ENCODE peak calls at places on chromosomes 13 and 19, in seven cellular contexts. Q is IMR-90, B is H9, T is mesendoderm, R is neuronal stem cell, Z is mesenchymal stem cell, M is trophoblast cell. C is an unnamed sample.

GRCh38 chr13:76829572-76830327 is 56.5 kb downstream of the KCTD12 start:
- DNase-seq in Q (no peak), B (no peak), T (no peak), R (no peak), Z (no peak), M (no peak), C (no peak)

GRCh38 chr13:102881819-102882686 is 36.2 kb downstream of the ERCC5 start:
- DNase-seq in Q (no peak), B (no peak), T (no peak), R (no peak), Z (no peak), M (no peak), C (no peak)

GRCh38 chr13:49828452-49828851 is 36.0 kb upstream of the KPNA3 start:
- DNase-seq in Q (no peak), B (no peak), T (peak; percentile 26), R (no peak), Z (no peak), M (no peak), C (no peak)

GRCh38 chr19:33293255-33294057 is 8.9 kb downstream of the CEBPA start:
- DNase-seq in Q (peak; percentile 71), B (no peak), T (no peak), R (no peak), Z (peak; percentile 48), M (peak; percentile 81), C (no peak)

GRCh38 chr13:93375491-93375890 is 148.9 kb downstream of the GPC6 start:
- DNase-seq in Q (no peak), B (no peak), T (no peak), R (no peak), Z (no peak), M (no peak), C (no peak)

GRCh38 chr13:26465514-26465913 is 92.0 kb upstream of the WASF3 start:
- DNase-seq in Q (no peak), B (no peak), T (no peak), R (no peak), Z (no peak), M (no peak), C (peak; percentile 26)

GRCh38 chr13:75299913-75300862 is 181.8 kb downstream of the TBC1D4 start:
- DNase-seq in Q (peak; percentile 46), B (no peak), T (no peak), R (no peak), Z (no peak), M (no peak), C (no peak)

GRCh38 chr13:21583496-21583895 is 20.5 kb downstream of the MICU2 start:
- DNase-seq in Q (peak; percentile 66), B (peak; percentile 73), T (peak; percentile 72), R (no peak), Z (no peak), M (peak; percentile 31), C (peak; percentile 3)

GRCh38 chr13:98665638-98665995 is 86.9 kb downstream of the SLC15A1 start:
- DNase-seq in Q (no peak), B (no peak), T (no peak), R (no peak), Z (no peak), M (no peak), C (no peak)

GRCh38 chr19:18476507-18477041 is 38.6 kb upstream of the ISYNA1 start:
- DNase-seq in Q (no peak), B (no peak), T (no peak), R (no peak), Z (no peak), M (no peak), C (no peak)

GRCh38 chr19:16206637-16207036 is 8.9 kb downstream of the AP1M1 start:
- DNase-seq in Q (no peak), B (no peak), T (no peak), R (no peak), Z (no peak), M (no peak), C (no peak)

GRCh38 chr13:113837554-113838355 is 26.1 kb downstream of the GAS6 start:
- DNase-seq in Q (peak; percentile 98), B (peak; percentile 71), T (peak; percentile 86), R (no peak), Z (peak; percentile 98), M (peak; percentile 39), C (no peak)

GRCh38 chr19:10173527-10173926 is 21.2 kb downstream of the DNMT1 start:
- DNase-seq in Q (peak; percentile 50), B (no peak), T (no peak), R (no peak), Z (peak; percentile 12), M (peak; percentile 55), C (no peak)

GRCh38 chr13:106589716-106590115 is 21.8 kb upstream of the ARGLU1 start:
- DNase-seq in Q (peak; percentile 52), B (no peak), T (no peak), R (no peak), Z (no peak), M (no peak), C (no peak)

GRCh38 chr19:35908977-35909683 is 1.0 kb upstream of the TYROBP start:
- DNase-seq in Q (no peak), B (no peak), T (no peak), R (no peak), Z (no peak), M (peak; percentile 29), C (no peak)

GRCh38 chr13:38637576-38637975 is 49.3 kb upstream of the FREM2 start:
- DNase-seq in Q (no peak), B (no peak), T (no peak), R (no peak), Z (no peak), M (no peak), C (no peak)

GRCh38 chr13:38636106-38636505 is 50.8 kb upstream of the FREM2 start:
- DNase-seq in Q (no peak), B (no peak), T (no peak), R (no peak), Z (no peak), M (no peak), C (no peak)

GRCh38 chr13:38636756-38637155 is 50.1 kb upstream of the FREM2 start:
- DNase-seq in Q (no peak), B (no peak), T (peak; percentile 27), R (no peak), Z (no peak), M (no peak), C (no peak)

GRCh38 chr13:38641164-38641948 is 45.5 kb upstream of the FREM2 start:
- DNase-seq in Q (no peak), B (no peak), T (no peak), R (no peak), Z (no peak), M (no peak), C (no peak)
- H3K23ac ChIP-seq in Q (no peak overlapping the region), B (no peak overlapping the region), T (no peak overlapping the region), R (no peak overlapping the region), Z (no peak overlapping the region), M (no peak overlapping the region), C (no peak overlapping the region)

DNA sequence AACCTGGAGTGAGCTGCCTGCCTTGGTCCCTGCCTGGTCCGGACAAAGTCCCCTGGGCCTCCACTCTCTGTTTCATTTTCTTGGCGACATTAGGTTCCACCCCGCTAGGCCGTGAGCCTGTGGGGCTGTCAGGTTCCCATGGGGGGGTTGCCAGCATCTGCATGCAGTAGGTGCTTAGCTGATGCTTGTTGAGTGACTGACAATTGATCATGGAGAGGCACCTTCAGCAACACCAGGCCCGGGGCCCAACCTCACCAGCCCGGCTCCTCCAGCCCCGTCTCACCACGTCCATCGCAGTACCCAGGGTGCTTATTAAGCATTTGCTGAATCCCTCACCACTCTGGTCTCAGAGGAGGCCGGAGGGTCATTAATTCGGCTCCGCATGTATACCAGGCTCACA is 13.4 kb downstream of the MISP start:
- DNase-seq in Q (no peak), B (no peak), T (no peak), R (no peak), Z (no peak), M (no peak), C (no peak)
- H2AK5ac ChIP-seq in Q (no peak overlapping the region), B (no peak overlapping the region), T (no peak overlapping the region), R (no peak overlapping the region), Z (no peak overlapping the region), M (no peak overlapping the region), C (peak overlapping the region; percentile 39)

DNA sequence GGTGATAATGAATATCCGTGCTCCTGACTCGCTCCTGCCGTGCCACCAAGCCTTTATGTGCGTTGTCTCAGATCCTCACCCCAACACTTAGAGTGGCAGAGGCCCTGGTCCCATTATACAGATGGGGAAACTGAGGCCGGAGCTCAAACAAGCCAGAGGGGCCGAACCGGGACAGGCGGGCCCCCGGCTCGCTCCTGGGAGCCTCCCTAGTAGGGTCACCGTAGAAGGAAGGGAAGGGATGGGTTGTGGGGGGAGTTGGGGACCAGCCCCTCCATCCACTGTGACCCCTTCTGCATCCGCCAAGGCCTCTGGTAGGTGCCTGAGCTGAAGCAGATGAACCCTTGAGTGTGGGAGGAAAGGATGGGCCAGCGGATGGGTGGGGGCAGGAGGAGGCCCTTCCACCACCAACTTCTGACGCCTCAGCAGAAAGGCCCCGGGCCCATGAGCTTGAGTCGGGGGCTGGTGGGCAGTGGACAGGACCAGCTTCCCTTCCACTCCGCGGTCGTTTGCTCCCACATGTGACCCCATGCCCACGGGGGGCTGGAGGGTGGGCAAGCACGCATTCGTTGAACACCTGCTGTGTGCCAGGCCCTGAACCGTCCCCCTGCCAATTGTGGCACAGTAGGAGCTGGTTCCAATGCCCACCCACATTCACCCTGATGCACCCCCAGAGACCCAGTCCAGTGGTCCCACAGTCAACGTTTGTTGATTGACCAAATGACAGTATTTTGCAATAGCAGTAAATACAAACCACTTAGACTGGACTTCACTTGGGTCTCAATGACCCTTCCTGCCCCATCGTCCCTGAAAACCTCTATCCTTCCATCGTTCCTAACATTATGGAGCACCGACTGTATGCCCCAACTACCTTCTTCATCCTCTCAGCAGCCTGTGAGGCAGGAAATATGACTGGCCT is 24.2 kb upstream of the TCF3 start:
- DNase-seq in Q (no peak), B (no peak), T (no peak), R (no peak), Z (no peak), M (no peak), C (no peak)
- H3K23ac ChIP-seq in Q (no peak overlapping the region), B (no peak overlapping the region), T (no peak overlapping the region), R (peak overlapping the region; percentile 37), Z (no peak overlapping the region), M (no peak overlapping the region), C (no peak overlapping the region)

GRCh38 chr13:46386996-46387851 is at the start of gene RUBCNL:
- DNase-seq in Q (no peak), B (peak; percentile 70), T (peak; percentile 82), R (peak; percentile 57), Z (peak; percentile 41), M (peak; percentile 33), C (no peak)

GRCh38 chr13:46389457-46389856 is 2.4 kb upstream of the RUBCNL start:
- DNase-seq in Q (no peak), B (no peak), T (no peak), R (no peak), Z (no peak), M (no peak), C (no peak)

GRCh38 chr13:46388846-46389245 is 1.8 kb upstream of the RUBCNL start:
- DNase-seq in Q (no peak), B (no peak), T (peak; percentile 77), R (no peak), Z (no peak), M (no peak), C (no peak)

GRCh38 chr13:46388308-46388707 is 1.3 kb upstream of the RUBCNL start:
- DNase-seq in Q (no peak), B (no peak), T (no peak), R (no peak), Z (no peak), M (no peak), C (no peak)

DNA sequence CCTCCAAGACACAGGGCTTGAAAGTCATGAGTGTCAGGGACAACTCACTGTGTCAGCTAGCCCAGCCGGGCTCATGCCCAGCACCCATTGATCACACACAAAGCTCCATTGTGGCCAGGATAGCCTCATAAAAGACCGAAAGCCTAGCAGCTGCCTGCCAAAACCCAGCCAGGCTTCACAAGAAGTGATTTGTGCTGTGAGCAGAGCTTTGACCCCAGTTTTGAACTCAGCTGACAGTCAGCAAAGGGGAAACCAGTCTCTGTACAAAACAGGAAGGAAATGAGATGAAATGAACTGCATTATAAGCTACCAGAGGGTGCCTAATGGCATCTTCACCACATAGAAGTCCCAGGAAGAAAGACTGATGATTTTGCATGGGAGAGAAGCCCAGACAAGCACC is 2.9 kb upstream of the RUBCNL start:
- DNase-seq in Q (no peak), B (no peak), T (no peak), R (no peak), Z (no peak), M (no peak), C (no peak)
- H2AK5ac ChIP-seq in Q (no peak overlapping the region), B (no peak overlapping the region), T (no peak overlapping the region), R (no peak overlapping the region), Z (no peak overlapping the region), M (peak overlapping the region; percentile 86), C (no peak overlapping the region)